ENCODE peak calls at places on chromosomes 4 and X, in eight cellular contexts. R is kidney, J is left lung, Z is suprapubic skin, U is tibial nerve, N is tibial artery, F is heart right ventricle, H is A673. O is an unnamed sample. For H3K36me3, the result is how much of the 10 kb centered on the place peaks cover.

GRCh38 chr4:78624048-78624447 is 72.5 kb downstream of the ANXA3 start:
- DNase-seq in R (no peak), J (no peak), Z (no peak), U (no peak), N (no peak), F (no peak), H (no peak), O (no peak)

GRCh38 chrX:23756165-23756564 is 13.1 kb upstream of the ACOT9 start:
- DNase-seq in R (no peak), J (no peak), Z (no peak), U (peak), N (peak), F (peak), H (peak), O (no peak)

GRCh38 chrX:70454441-70455365 is 10.1 kb downstream of the DLG3 start:
- DNase-seq in R (peak), J (peak), Z (no peak), U (peak), N (peak), F (peak), H (peak), O (no peak)

GRCh38 chr4:154125340-154125739 is 336.5 kb upstream of the SFRP2 start:
- DNase-seq in R (no peak), J (no peak), Z (no peak), U (no peak), N (no peak), F (no peak), H (no peak), O (no peak)

GRCh38 chrX:130531066-130531465 is 129.3 kb downstream of the RBMX2 start:
- DNase-seq in R (no peak), J (no peak), Z (no peak), U (no peak), N (no peak), F (no peak), H (no peak), O (no peak)

GRCh38 chrX:41621236-41621651 is 67.5 kb upstream of the GPR34 start:
- DNase-seq in R (no peak), J (no peak), Z (no peak), U (no peak), N (no peak), F (no peak), H (no peak), O (no peak)

GRCh38 chr4:88006956-88007303 is 505 bp upstream of the PKD2 start:
- DNase-seq in R (no peak), J (peak), Z (no peak), U (no peak), N (no peak), F (no peak), H (peak), O (no peak)

GRCh38 chrX:50035119-50035518 is 112.7 kb downstream of the CLCN5 start:
- DNase-seq in R (no peak), J (no peak), Z (no peak), U (no peak), N (no peak), F (no peak), H (no peak), O (no peak)

GRCh38 chrX:20144491-20144890 is 2.9 kb upstream of the EIF1AX start:
- DNase-seq in R (no peak), J (no peak), Z (no peak), U (no peak), N (no peak), F (no peak), H (no peak), O (no peak)

GRCh38 chr4:161505141-161505540 is 658.7 kb downstream of the FSTL5 start:
- DNase-seq in R (no peak), J (no peak), Z (no peak), U (no peak), N (no peak), F (no peak), H (no peak), O (no peak)

GRCh38 chr4:56906534-56906933 is 1.2 kb upstream of the REST start:
- DNase-seq in R (no peak), J (no peak), Z (no peak), U (no peak), N (no peak), F (no peak), H (no peak), O (no peak)

GRCh38 chr4:156999175-156999517 is 27.5 kb upstream of the PDGFC start:
- DNase-seq in R (no peak), J (no peak), Z (no peak), U (peak), N (peak), F (no peak), H (peak), O (no peak)

GRCh38 chr4:156638332-156638731 is 333.3 kb downstream of the PDGFC start:
- DNase-seq in R (no peak), J (no peak), Z (no peak), U (no peak), N (no peak), F (no peak), H (peak), O (no peak)

GRCh38 chr4:37188100-37188499 is 56.4 kb upstream of the NWD2 start:
- DNase-seq in R (no peak), J (peak), Z (no peak), U (no peak), N (no peak), F (no peak), H (peak), O (no peak)

GRCh38 chr4:150789864-150790263 is 207.9 kb downstream of the MAB21L2 start:
- DNase-seq in R (no peak), J (no peak), Z (no peak), U (no peak), N (no peak), F (no peak), H (peak), O (no peak)

GRCh38 chrX:23317799-23318724 is 16.6 kb upstream of the PTCHD1 start:
- DNase-seq in R (no peak), J (peak), Z (no peak), U (no peak), N (no peak), F (no peak), H (peak), O (no peak)

GRCh38 chr4:31059753-31060522 is 339.8 kb downstream of the PCDH7 start:
- DNase-seq in R (no peak), J (no peak), Z (no peak), U (no peak), N (no peak), F (no peak), H (peak), O (no peak)

GRCh38 chr4:153555730-153556440 is 89.7 kb downstream of the TMEM131L start:
- DNase-seq in R (peak), J (no peak), Z (no peak), U (peak), N (peak), F (peak), H (peak), O (no peak)

GRCh38 chrX:20454117-20454516 is 187.4 kb upstream of the RPS6KA3 start:
- DNase-seq in R (no peak), J (no peak), Z (no peak), U (no peak), N (no peak), F (no peak), H (no peak), O (no peak)

GRCh38 chr4:76212851-76213414 is 691 bp downstream of the SCARB2 start:
- DNase-seq in R (no peak), J (no peak), Z (no peak), U (no peak), N (no peak), F (no peak), H (peak), O (no peak)

GRCh38 chr4:82542642-82543041 is 19.1 kb downstream of the TMEM150C start:
- DNase-seq in R (no peak), J (no peak), Z (no peak), U (no peak), N (no peak), F (no peak), H (no peak), O (no peak)

GRCh38 chr4:103303011-103303410 is 104.9 kb upstream of the CENPE start:
- DNase-seq in R (no peak), J (no peak), Z (no peak), U (no peak), N (no peak), F (no peak), H (no peak), O (no peak)

GRCh38 chrX:136291824-136292223 is 8.9 kb upstream of the ADGRG4 start:
- DNase-seq in R (no peak), J (no peak), Z (no peak), U (no peak), N (no peak), F (no peak), H (no peak), O (no peak)

GRCh38 chr4:24582235-24582863 is 2.0 kb downstream of the DHX15 start:
- DNase-seq in R (no peak), J (no peak), Z (no peak), U (no peak), N (no peak), F (no peak), H (peak), O (no peak)

GRCh38 chrX:30141966-30142365 is 73.4 kb upstream of the MAGEB2 start:
- DNase-seq in R (no peak), J (no peak), Z (no peak), U (no peak), N (no peak), F (no peak), H (peak), O (no peak)

GRCh38 chrX:133726211-133726630 is 259.2 kb downstream of the GPC3 start:
- DNase-seq in R (no peak), J (no peak), Z (no peak), U (no peak), N (no peak), F (no peak), H (peak), O (no peak)

GRCh38 chr4:53119685-53120084 is 246.2 kb downstream of the SCFD2 start:
- DNase-seq in R (no peak), J (no peak), Z (no peak), U (peak), N (no peak), F (no peak), H (peak), O (no peak)

GRCh38 chr4:147518846-147519767 is 38.2 kb downstream of the EDNRA start:
- DNase-seq in R (no peak), J (no peak), Z (no peak), U (peak), N (peak), F (no peak), H (peak), O (no peak)

GRCh38 chr4:176791591-176792347 is 953 bp downstream of the VEGFC start:
- DNase-seq in R (peak), J (peak), Z (no peak), U (no peak), N (no peak), F (peak), H (peak), O (no peak)

GRCh38 chr4:90215286-90215685 is 88.1 kb downstream of the CCSER1 start:
- DNase-seq in R (no peak), J (no peak), Z (no peak), U (no peak), N (no peak), F (no peak), H (no peak), O (no peak)

GRCh38 chrX:56947695-56948094 is 47.6 kb downstream of the SPIN3 start:
- DNase-seq in R (no peak), J (no peak), Z (no peak), U (no peak), N (no peak), F (no peak), H (no peak), O (no peak)

GRCh38 chrX:115892787-115893671 is 277.5 kb upstream of the AGTR2 start:
- DNase-seq in R (peak), J (no peak), Z (no peak), U (no peak), N (no peak), F (no peak), H (peak), O (no peak)

GRCh38 chrX:16832301-16832700 is 37.9 kb downstream of the RBBP7 start:
- DNase-seq in R (no peak), J (no peak), Z (no peak), U (no peak), N (no peak), F (no peak), H (no peak), O (no peak)

GRCh38 chr4:120816385-120816784 is 106.1 kb downstream of the PRDM5 start:
- DNase-seq in R (no peak), J (no peak), Z (no peak), U (no peak), N (no peak), F (no peak), H (no peak), O (no peak)

GRCh38 chrX:12007881-12008280 is 130.4 kb upstream of the FRMPD4 start:
- DNase-seq in R (no peak), J (no peak), Z (no peak), U (no peak), N (no peak), F (no peak), H (peak), O (no peak)

GRCh38 chr4:153497988-153498967 is 32.1 kb downstream of the TMEM131L start:
- DNase-seq in R (no peak), J (no peak), Z (no peak), U (no peak), N (no peak), F (no peak), H (no peak), O (no peak)

GRCh38 chr4:173990126-173990878 is 293.2 kb downstream of the FBXO8 start:
- DNase-seq in R (no peak), J (no peak), Z (no peak), U (no peak), N (no peak), F (no peak), H (peak), O (no peak)

GRCh38 chr4:123418486-123418931 is 21.9 kb downstream of the SPRY1 start:
- DNase-seq in R (no peak), J (no peak), Z (no peak), U (no peak), N (no peak), F (no peak), H (peak), O (no peak)

GRCh38 chrX:120260369-120260768 is 9.8 kb downstream of the ZBTB33 start:
- DNase-seq in R (no peak), J (no peak), Z (no peak), U (no peak), N (no peak), F (no peak), H (no peak), O (no peak)

GRCh38 chr4:107666134-107666533 is 53.9 kb downstream of the PAPSS1 start:
- DNase-seq in R (no peak), J (no peak), Z (no peak), U (no peak), N (no peak), F (no peak), H (peak), O (no peak)

GRCh38 chrX:47223476-47224250 is 5.2 kb downstream of the CDK16 start:
- DNase-seq in R (peak), J (no peak), Z (no peak), U (no peak), N (no peak), F (no peak), H (no peak), O (no peak)
- H3K36me3 ChIP-seq in R (under half), J (under half), Z (half or more), U (under half), N (half or more), F (half or more), H (half or more), O (under half)

GRCh38 chr4:6751611-6752485 is 30.7 kb upstream of the KIAA0232 start:
- DNase-seq in R (no peak), J (no peak), Z (no peak), U (no peak), N (no peak), F (no peak), H (no peak), O (no peak)
- H3K4me3 ChIP-seq in R (no peak), J (no peak), Z (no peak), U (no peak), N (no peak), F (no peak), H (no peak), O (no peak)

GRCh38 chrX:113950081-113950678 is 633.7 kb upstream of the HTR2C start:
- DNase-seq in R (no peak), J (no peak), Z (no peak), U (no peak), N (no peak), F (no peak), H (no peak), O (no peak)
- H3K27ac ChIP-seq in R (no peak), J (no peak), Z (no peak), U (no peak), N (no peak), F (no peak), H (no peak), O (no peak)

GRCh38 chr4:39285853-39286252 is 80.3 kb downstream of the RFC1 start:
- DNase-seq in R (no peak), J (no peak), Z (no peak), U (no peak), N (no peak), F (no peak), H (no peak), O (no peak)
- H3K36me3 ChIP-seq in R (half or more), J (under half), Z (half or more), U (under half), N (half or more), F (half or more), H (half or more), O (under half)

DNA sequence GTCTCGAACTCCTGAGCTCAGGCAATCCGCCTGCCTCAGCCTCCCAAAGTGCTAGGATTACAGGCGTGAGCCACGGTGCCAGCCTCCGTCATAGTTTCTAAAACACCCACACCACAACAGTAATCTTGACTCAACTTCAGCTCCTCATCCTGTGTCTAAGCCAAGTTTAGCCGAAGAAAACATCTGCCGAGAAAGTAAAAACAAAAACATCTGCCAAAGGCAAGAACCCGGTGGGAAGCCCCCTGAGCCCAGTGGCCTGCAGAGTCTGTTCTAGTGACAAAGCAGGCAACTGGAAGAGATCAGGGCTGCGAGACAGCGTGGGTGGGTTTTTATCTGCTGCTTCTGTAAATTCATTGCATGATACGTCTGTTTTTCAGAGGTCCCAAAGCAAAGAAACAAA is 26.6 kb upstream of the CD99 start:
- DNase-seq in R (no peak), J (no peak), Z (no peak), U (peak), N (peak), F (peak), H (peak), O (peak)
- H3K4me3 ChIP-seq in R (no peak), J (no peak), Z (no peak), U (no peak), N (no peak), F (no peak), H (no peak), O (no peak)

O was measured in thoracic aorta.